ENCODE peak calls at places on chromosomes 13 and 19, in eight cellular contexts. One of them, this sample, is unnamed.

GRCh38 chr13:105442941-105443340 is 1092.5 kb downstream of the EFNB2 start:
- DNase-seq in effector CD4-positive, alpha-beta T cell: no peak
- DNase-seq in left ventricle myocardium inferior: no peak
- DNase-seq in stimulated activated CD8-positive, alpha-beta memory T cell treated with anti-CD3 and anti-CD28 coated beads, Interleukin-15, amount 100 ng/mL, for 24 hours: no peak
- DNase-seq in activated CD4-positive, alpha-beta T cell treated with anti-CD3 and anti-CD28 coated beads for 36 hours: no peak
- DNase-seq in IMR-90: peak
- DNase-seq in skeletal muscle cell: peak
- DNase-seq in mesenteric fat pad: no peak
- DNase-seq in this sample: no peak

GRCh38 chr19:50703915-50704548 is 15.6 kb downstream of the SHANK1 start:
- DNase-seq in effector CD4-positive, alpha-beta T cell: no peak
- DNase-seq in activated CD4-positive, alpha-beta T cell treated with anti-CD3 and anti-CD28 coated beads for 36 hours: no peak
- DNase-seq in mesenteric fat pad: no peak
- DNase-seq in left ventricle myocardium inferior: no peak
- DNase-seq in stimulated activated CD8-positive, alpha-beta memory T cell treated with anti-CD3 and anti-CD28 coated beads, Interleukin-15, amount 100 ng/mL, for 24 hours: no peak
- DNase-seq in skeletal muscle cell: no peak
- DNase-seq in IMR-90: no peak
- DNase-seq in this sample: no peak

GRCh38 chr13:33524086-33524485 is 238.5 kb upstream of the STARD13 start:
- DNase-seq in activated CD4-positive, alpha-beta T cell treated with anti-CD3 and anti-CD28 coated beads for 36 hours: no peak
- DNase-seq in mesenteric fat pad: no peak
- DNase-seq in stimulated activated CD8-positive, alpha-beta memory T cell treated with anti-CD3 and anti-CD28 coated beads, Interleukin-15, amount 100 ng/mL, for 24 hours: no peak
- DNase-seq in left ventricle myocardium inferior: no peak
- DNase-seq in IMR-90: peak
- DNase-seq in effector CD4-positive, alpha-beta T cell: no peak
- DNase-seq in skeletal muscle cell: peak
- DNase-seq in this sample: no peak

GRCh38 chr13:33217256-33217655 is 68.3 kb downstream of the STARD13 start:
- DNase-seq in left ventricle myocardium inferior: no peak
- DNase-seq in skeletal muscle cell: no peak
- DNase-seq in mesenteric fat pad: no peak
- DNase-seq in IMR-90: no peak
- DNase-seq in stimulated activated CD8-positive, alpha-beta memory T cell treated with anti-CD3 and anti-CD28 coated beads, Interleukin-15, amount 100 ng/mL, for 24 hours: no peak
- DNase-seq in activated CD4-positive, alpha-beta T cell treated with anti-CD3 and anti-CD28 coated beads for 36 hours: no peak
- DNase-seq in effector CD4-positive, alpha-beta T cell: no peak
- DNase-seq in this sample: no peak

GRCh38 chr19:49896863-49897621 is at the start of gene IL4I1:
- DNase-seq in skeletal muscle cell: no peak
- DNase-seq in mesenteric fat pad: no peak
- DNase-seq in stimulated activated CD8-positive, alpha-beta memory T cell treated with anti-CD3 and anti-CD28 coated beads, Interleukin-15, amount 100 ng/mL, for 24 hours: no peak
- DNase-seq in IMR-90: peak
- DNase-seq in left ventricle myocardium inferior: no peak
- DNase-seq in effector CD4-positive, alpha-beta T cell: peak
- DNase-seq in activated CD4-positive, alpha-beta T cell treated with anti-CD3 and anti-CD28 coated beads for 36 hours: peak
- DNase-seq in this sample: peak

GRCh38 chr13:60990032-60990733 is 425.5 kb downstream of the PCDH20 start:
- DNase-seq in mesenteric fat pad: no peak
- DNase-seq in skeletal muscle cell: no peak
- DNase-seq in left ventricle myocardium inferior: no peak
- DNase-seq in IMR-90: no peak
- DNase-seq in activated CD4-positive, alpha-beta T cell treated with anti-CD3 and anti-CD28 coated beads for 36 hours: no peak
- DNase-seq in effector CD4-positive, alpha-beta T cell: no peak
- DNase-seq in stimulated activated CD8-positive, alpha-beta memory T cell treated with anti-CD3 and anti-CD28 coated beads, Interleukin-15, amount 100 ng/mL, for 24 hours: no peak
- DNase-seq in this sample: no peak

GRCh38 chr19:19260417-19260816 is 12.7 kb downstream of the TM6SF2 start:
- DNase-seq in activated CD4-positive, alpha-beta T cell treated with anti-CD3 and anti-CD28 coated beads for 36 hours: no peak
- DNase-seq in mesenteric fat pad: no peak
- DNase-seq in effector CD4-positive, alpha-beta T cell: no peak
- DNase-seq in stimulated activated CD8-positive, alpha-beta memory T cell treated with anti-CD3 and anti-CD28 coated beads, Interleukin-15, amount 100 ng/mL, for 24 hours: no peak
- DNase-seq in IMR-90: no peak
- DNase-seq in skeletal muscle cell: no peak
- DNase-seq in left ventricle myocardium inferior: no peak
- DNase-seq in this sample: no peak

GRCh38 chr19:51531349-51532315 is at the start of gene SIGLEC6:
- DNase-seq in IMR-90: no peak
- DNase-seq in skeletal muscle cell: no peak
- DNase-seq in activated CD4-positive, alpha-beta T cell treated with anti-CD3 and anti-CD28 coated beads for 36 hours: peak
- DNase-seq in effector CD4-positive, alpha-beta T cell: no peak
- DNase-seq in stimulated activated CD8-positive, alpha-beta memory T cell treated with anti-CD3 and anti-CD28 coated beads, Interleukin-15, amount 100 ng/mL, for 24 hours: no peak
- DNase-seq in mesenteric fat pad: peak
- DNase-seq in left ventricle myocardium inferior: peak
- DNase-seq in this sample: peak

GRCh38 chr19:10254244-10254643 is 2.2 kb downstream of the MRPL4 start:
- DNase-seq in stimulated activated CD8-positive, alpha-beta memory T cell treated with anti-CD3 and anti-CD28 coated beads, Interleukin-15, amount 100 ng/mL, for 24 hours: no peak
- DNase-seq in skeletal muscle cell: no peak
- DNase-seq in effector CD4-positive, alpha-beta T cell: no peak
- DNase-seq in activated CD4-positive, alpha-beta T cell treated with anti-CD3 and anti-CD28 coated beads for 36 hours: no peak
- DNase-seq in IMR-90: no peak
- DNase-seq in left ventricle myocardium inferior: no peak
- DNase-seq in mesenteric fat pad: no peak
- DNase-seq in this sample: no peak

GRCh38 chr19:1259873-1260748 is 9.0 kb upstream of the CIRBP start:
- DNase-seq in left ventricle myocardium inferior: no peak
- DNase-seq in stimulated activated CD8-positive, alpha-beta memory T cell treated with anti-CD3 and anti-CD28 coated beads, Interleukin-15, amount 100 ng/mL, for 24 hours: no peak
- DNase-seq in mesenteric fat pad: no peak
- DNase-seq in effector CD4-positive, alpha-beta T cell: peak
- DNase-seq in activated CD4-positive, alpha-beta T cell treated with anti-CD3 and anti-CD28 coated beads for 36 hours: peak
- DNase-seq in skeletal muscle cell: no peak
- DNase-seq in IMR-90: no peak
- DNase-seq in this sample: peak

GRCh38 chr19:28575816-28576215 is 637.1 kb downstream of the UQCRFS1 start:
- DNase-seq in IMR-90: no peak
- DNase-seq in left ventricle myocardium inferior: no peak
- DNase-seq in skeletal muscle cell: no peak
- DNase-seq in effector CD4-positive, alpha-beta T cell: no peak
- DNase-seq in mesenteric fat pad: no peak
- DNase-seq in stimulated activated CD8-positive, alpha-beta memory T cell treated with anti-CD3 and anti-CD28 coated beads, Interleukin-15, amount 100 ng/mL, for 24 hours: no peak
- DNase-seq in activated CD4-positive, alpha-beta T cell treated with anti-CD3 and anti-CD28 coated beads for 36 hours: no peak
- DNase-seq in this sample: no peak

GRCh38 chr19:8552810-8553209 is 24.4 kb downstream of the MYO1F start:
- DNase-seq in skeletal muscle cell: no peak
- DNase-seq in stimulated activated CD8-positive, alpha-beta memory T cell treated with anti-CD3 and anti-CD28 coated beads, Interleukin-15, amount 100 ng/mL, for 24 hours: no peak
- DNase-seq in mesenteric fat pad: no peak
- DNase-seq in effector CD4-positive, alpha-beta T cell: no peak
- DNase-seq in IMR-90: peak
- DNase-seq in activated CD4-positive, alpha-beta T cell treated with anti-CD3 and anti-CD28 coated beads for 36 hours: peak
- DNase-seq in left ventricle myocardium inferior: no peak
- DNase-seq in this sample: no peak

GRCh38 chr19:19470579-19470978 is 44.8 kb downstream of the TSSK6 start:
- DNase-seq in stimulated activated CD8-positive, alpha-beta memory T cell treated with anti-CD3 and anti-CD28 coated beads, Interleukin-15, amount 100 ng/mL, for 24 hours: no peak
- DNase-seq in activated CD4-positive, alpha-beta T cell treated with anti-CD3 and anti-CD28 coated beads for 36 hours: no peak
- DNase-seq in skeletal muscle cell: no peak
- DNase-seq in IMR-90: no peak
- DNase-seq in mesenteric fat pad: no peak
- DNase-seq in left ventricle myocardium inferior: no peak
- DNase-seq in effector CD4-positive, alpha-beta T cell: no peak
- DNase-seq in this sample: no peak

GRCh38 chr13:27858046-27858445 is 61.8 kb upstream of the PDX1 start:
- DNase-seq in stimulated activated CD8-positive, alpha-beta memory T cell treated with anti-CD3 and anti-CD28 coated beads, Interleukin-15, amount 100 ng/mL, for 24 hours: no peak
- DNase-seq in skeletal muscle cell: no peak
- DNase-seq in effector CD4-positive, alpha-beta T cell: no peak
- DNase-seq in left ventricle myocardium inferior: no peak
- DNase-seq in IMR-90: no peak
- DNase-seq in activated CD4-positive, alpha-beta T cell treated with anti-CD3 and anti-CD28 coated beads for 36 hours: no peak
- DNase-seq in mesenteric fat pad: no peak
- DNase-seq in this sample: no peak

GRCh38 chr13:27334774-27335490 is 64.3 kb downstream of the RASL11A start:
- DNase-seq in mesenteric fat pad: no peak
- DNase-seq in effector CD4-positive, alpha-beta T cell: no peak
- DNase-seq in skeletal muscle cell: peak
- DNase-seq in left ventricle myocardium inferior: no peak
- DNase-seq in activated CD4-positive, alpha-beta T cell treated with anti-CD3 and anti-CD28 coated beads for 36 hours: no peak
- DNase-seq in IMR-90: peak
- DNase-seq in stimulated activated CD8-positive, alpha-beta memory T cell treated with anti-CD3 and anti-CD28 coated beads, Interleukin-15, amount 100 ng/mL, for 24 hours: no peak
- DNase-seq in this sample: no peak

GRCh38 chr13:103299079-103299478 is 232.9 kb upstream of the SLC10A2 start:
- DNase-seq in effector CD4-positive, alpha-beta T cell: no peak
- DNase-seq in mesenteric fat pad: no peak
- DNase-seq in skeletal muscle cell: no peak
- DNase-seq in activated CD4-positive, alpha-beta T cell treated with anti-CD3 and anti-CD28 coated beads for 36 hours: no peak
- DNase-seq in IMR-90: no peak
- DNase-seq in stimulated activated CD8-positive, alpha-beta memory T cell treated with anti-CD3 and anti-CD28 coated beads, Interleukin-15, amount 100 ng/mL, for 24 hours: no peak
- DNase-seq in left ventricle myocardium inferior: no peak
- DNase-seq in this sample: no peak

GRCh38 chr19:49116544-49116943 is 2.4 kb downstream of the LIN7B start:
- DNase-seq in IMR-90: no peak
- DNase-seq in stimulated activated CD8-positive, alpha-beta memory T cell treated with anti-CD3 and anti-CD28 coated beads, Interleukin-15, amount 100 ng/mL, for 24 hours: no peak
- DNase-seq in mesenteric fat pad: no peak
- DNase-seq in skeletal muscle cell: no peak
- DNase-seq in left ventricle myocardium inferior: peak
- DNase-seq in activated CD4-positive, alpha-beta T cell treated with anti-CD3 and anti-CD28 coated beads for 36 hours: no peak
- DNase-seq in effector CD4-positive, alpha-beta T cell: no peak
- DNase-seq in this sample: no peak

GRCh38 chr19:18290250-18291018 is 9.0 kb upstream of the JUND start:
- DNase-seq in left ventricle myocardium inferior: peak
- DNase-seq in IMR-90: peak
- DNase-seq in stimulated activated CD8-positive, alpha-beta memory T cell treated with anti-CD3 and anti-CD28 coated beads, Interleukin-15, amount 100 ng/mL, for 24 hours: no peak
- DNase-seq in effector CD4-positive, alpha-beta T cell: peak
- DNase-seq in skeletal muscle cell: no peak
- DNase-seq in mesenteric fat pad: no peak
- DNase-seq in activated CD4-positive, alpha-beta T cell treated with anti-CD3 and anti-CD28 coated beads for 36 hours: peak
- DNase-seq in this sample: peak

GRCh38 chr19:54266133-54266532 is 9.1 kb upstream of the LILRB5 start:
- DNase-seq in IMR-90: peak
- DNase-seq in effector CD4-positive, alpha-beta T cell: peak
- DNase-seq in stimulated activated CD8-positive, alpha-beta memory T cell treated with anti-CD3 and anti-CD28 coated beads, Interleukin-15, amount 100 ng/mL, for 24 hours: peak
- DNase-seq in skeletal muscle cell: peak
- DNase-seq in mesenteric fat pad: peak
- DNase-seq in left ventricle myocardium inferior: peak
- DNase-seq in activated CD4-positive, alpha-beta T cell treated with anti-CD3 and anti-CD28 coated beads for 36 hours: peak
- DNase-seq in this sample: peak

GRCh38 chr13:76455960-76456359 is 430.2 kb downstream of the KCTD12 start:
- DNase-seq in skeletal muscle cell: peak
- DNase-seq in left ventricle myocardium inferior: no peak
- DNase-seq in IMR-90: peak
- DNase-seq in effector CD4-positive, alpha-beta T cell: no peak
- DNase-seq in mesenteric fat pad: no peak
- DNase-seq in stimulated activated CD8-positive, alpha-beta memory T cell treated with anti-CD3 and anti-CD28 coated beads, Interleukin-15, amount 100 ng/mL, for 24 hours: no peak
- DNase-seq in activated CD4-positive, alpha-beta T cell treated with anti-CD3 and anti-CD28 coated beads for 36 hours: no peak
- DNase-seq in this sample: no peak

GRCh38 chr13:73924607-73925006 is 209.6 kb downstream of the KLF12 start:
- DNase-seq in skeletal muscle cell: no peak
- DNase-seq in IMR-90: no peak
- DNase-seq in activated CD4-positive, alpha-beta T cell treated with anti-CD3 and anti-CD28 coated beads for 36 hours: no peak
- DNase-seq in stimulated activated CD8-positive, alpha-beta memory T cell treated with anti-CD3 and anti-CD28 coated beads, Interleukin-15, amount 100 ng/mL, for 24 hours: no peak
- DNase-seq in mesenteric fat pad: no peak
- DNase-seq in left ventricle myocardium inferior: no peak
- DNase-seq in effector CD4-positive, alpha-beta T cell: no peak
- DNase-seq in this sample: no peak

GRCh38 chr13:74131206-74131605 is 3.0 kb downstream of the KLF12 start:
- DNase-seq in IMR-90: no peak
- DNase-seq in effector CD4-positive, alpha-beta T cell: no peak
- DNase-seq in mesenteric fat pad: no peak
- DNase-seq in left ventricle myocardium inferior: no peak
- DNase-seq in activated CD4-positive, alpha-beta T cell treated with anti-CD3 and anti-CD28 coated beads for 36 hours: no peak
- DNase-seq in stimulated activated CD8-positive, alpha-beta memory T cell treated with anti-CD3 and anti-CD28 coated beads, Interleukin-15, amount 100 ng/mL, for 24 hours: no peak
- DNase-seq in skeletal muscle cell: no peak
- DNase-seq in this sample: no peak

This sample was measured in T-cell.